ENCODE peak calls at places on chromosomes 11 and 22, in eight cellular contexts. One of them, this sample, is unnamed.

GRCh38 chr22:36419177-36419911 is 31.6 kb upstream of the MYH9 start:
- DNase-seq in hippocampal formation: peak
- DNase-seq in pulmonary artery endothelial cell: no peak
- DNase-seq in mucosa of descending colon: peak
- DNase-seq in activated T-cell treated with anti-CD3 and anti-CD28 coated beads, Interleukin-2, amount 50 U/mL, for 1 hour: no peak
- DNase-seq in frontal cortex: no peak
- DNase-seq in uterus: peak
- DNase-seq in RWPE2: no peak
- DNase-seq in this sample: no peak

GRCh38 chr11:125356736-125357292 is 139.3 kb downstream of the FEZ1 start:
- DNase-seq in hippocampal formation: no peak
- DNase-seq in pulmonary artery endothelial cell: no peak
- DNase-seq in mucosa of descending colon: no peak
- DNase-seq in activated T-cell treated with anti-CD3 and anti-CD28 coated beads, Interleukin-2, amount 50 U/mL, for 1 hour: no peak
- DNase-seq in frontal cortex: no peak
- DNase-seq in uterus: no peak
- DNase-seq in RWPE2: no peak
- DNase-seq in this sample: no peak

GRCh38 chr11:79092791-79093313 is 348.0 kb downstream of the TENM4 start:
- DNase-seq in hippocampal formation: no peak
- DNase-seq in pulmonary artery endothelial cell: peak
- DNase-seq in mucosa of descending colon: no peak
- DNase-seq in activated T-cell treated with anti-CD3 and anti-CD28 coated beads, Interleukin-2, amount 50 U/mL, for 1 hour: no peak
- DNase-seq in frontal cortex: no peak
- DNase-seq in uterus: peak
- DNase-seq in RWPE2: peak
- DNase-seq in this sample: no peak

GRCh38 chr22:23278883-23279675 is 98.8 kb downstream of the BCR start:
- DNase-seq in hippocampal formation: no peak
- DNase-seq in pulmonary artery endothelial cell: no peak
- DNase-seq in mucosa of descending colon: peak
- DNase-seq in activated T-cell treated with anti-CD3 and anti-CD28 coated beads, Interleukin-2, amount 50 U/mL, for 1 hour: peak
- DNase-seq in frontal cortex: peak
- DNase-seq in uterus: peak
- DNase-seq in RWPE2: peak
- DNase-seq in this sample: peak

GRCh38 chr11:2388431-2389024 is 11.4 kb downstream of the CD81 start:
- DNase-seq in hippocampal formation: no peak
- DNase-seq in pulmonary artery endothelial cell: no peak
- DNase-seq in mucosa of descending colon: no peak
- DNase-seq in activated T-cell treated with anti-CD3 and anti-CD28 coated beads, Interleukin-2, amount 50 U/mL, for 1 hour: no peak
- DNase-seq in frontal cortex: no peak
- DNase-seq in uterus: no peak
- DNase-seq in RWPE2: no peak
- DNase-seq in this sample: no peak

GRCh38 chr22:44738347-44738715 is 14.0 kb upstream of the ARHGAP8 start:
- DNase-seq in hippocampal formation: no peak
- DNase-seq in pulmonary artery endothelial cell: no peak
- DNase-seq in mucosa of descending colon: peak
- DNase-seq in activated T-cell treated with anti-CD3 and anti-CD28 coated beads, Interleukin-2, amount 50 U/mL, for 1 hour: no peak
- DNase-seq in frontal cortex: no peak
- DNase-seq in uterus: no peak
- DNase-seq in RWPE2: no peak
- DNase-seq in this sample: no peak

GRCh38 chr11:120339394-120339890 is 3.2 kb downstream of the ARHGEF12 start:
- DNase-seq in hippocampal formation: peak
- DNase-seq in pulmonary artery endothelial cell: no peak
- DNase-seq in mucosa of descending colon: no peak
- DNase-seq in activated T-cell treated with anti-CD3 and anti-CD28 coated beads, Interleukin-2, amount 50 U/mL, for 1 hour: no peak
- DNase-seq in frontal cortex: no peak
- DNase-seq in uterus: no peak
- DNase-seq in RWPE2: no peak
- DNase-seq in this sample: no peak

GRCh38 chr11:19511413-19512183 is 201.0 kb upstream of the NAV2 start:
- DNase-seq in hippocampal formation: peak
- DNase-seq in pulmonary artery endothelial cell: peak
- DNase-seq in mucosa of descending colon: no peak
- DNase-seq in activated T-cell treated with anti-CD3 and anti-CD28 coated beads, Interleukin-2, amount 50 U/mL, for 1 hour: no peak
- DNase-seq in frontal cortex: peak
- DNase-seq in uterus: peak
- DNase-seq in RWPE2: no peak
- DNase-seq in this sample: no peak

GRCh38 chr11:69085490-69086095 is 36.9 kb downstream of the TPCN2 start:
- DNase-seq in hippocampal formation: no peak
- DNase-seq in pulmonary artery endothelial cell: no peak
- DNase-seq in mucosa of descending colon: no peak
- DNase-seq in activated T-cell treated with anti-CD3 and anti-CD28 coated beads, Interleukin-2, amount 50 U/mL, for 1 hour: no peak
- DNase-seq in frontal cortex: no peak
- DNase-seq in uterus: no peak
- DNase-seq in RWPE2: no peak
- DNase-seq in this sample: no peak

GRCh38 chr11:130706572-130706971 is 209.7 kb downstream of the SNX19 start:
- DNase-seq in hippocampal formation: no peak
- DNase-seq in pulmonary artery endothelial cell: no peak
- DNase-seq in mucosa of descending colon: no peak
- DNase-seq in activated T-cell treated with anti-CD3 and anti-CD28 coated beads, Interleukin-2, amount 50 U/mL, for 1 hour: no peak
- DNase-seq in frontal cortex: no peak
- DNase-seq in uterus: no peak
- DNase-seq in RWPE2: no peak
- DNase-seq in this sample: no peak

GRCh38 chr11:100328626-100329340 is 358.3 kb upstream of the ARHGAP42 start:
- DNase-seq in hippocampal formation: no peak
- DNase-seq in pulmonary artery endothelial cell: no peak
- DNase-seq in mucosa of descending colon: no peak
- DNase-seq in activated T-cell treated with anti-CD3 and anti-CD28 coated beads, Interleukin-2, amount 50 U/mL, for 1 hour: no peak
- DNase-seq in frontal cortex: no peak
- DNase-seq in uterus: no peak
- DNase-seq in RWPE2: peak
- DNase-seq in this sample: no peak

GRCh38 chr11:14908214-14908880 is 16.3 kb upstream of the CYP2R1 start:
- DNase-seq in hippocampal formation: peak
- DNase-seq in pulmonary artery endothelial cell: no peak
- DNase-seq in mucosa of descending colon: no peak
- DNase-seq in activated T-cell treated with anti-CD3 and anti-CD28 coated beads, Interleukin-2, amount 50 U/mL, for 1 hour: no peak
- DNase-seq in frontal cortex: peak
- DNase-seq in uterus: no peak
- DNase-seq in RWPE2: no peak
- DNase-seq in this sample: peak

GRCh38 chr11:28257761-28258160 is 149.6 kb downstream of the METTL15 start:
- DNase-seq in hippocampal formation: no peak
- DNase-seq in pulmonary artery endothelial cell: no peak
- DNase-seq in mucosa of descending colon: no peak
- DNase-seq in activated T-cell treated with anti-CD3 and anti-CD28 coated beads, Interleukin-2, amount 50 U/mL, for 1 hour: no peak
- DNase-seq in frontal cortex: no peak
- DNase-seq in uterus: no peak
- DNase-seq in RWPE2: no peak
- DNase-seq in this sample: no peak

GRCh38 chr22:37904572-37905533 is 1.2 kb upstream of the MICALL1 start:
- DNase-seq in hippocampal formation: no peak
- DNase-seq in pulmonary artery endothelial cell: peak
- DNase-seq in mucosa of descending colon: peak
- DNase-seq in activated T-cell treated with anti-CD3 and anti-CD28 coated beads, Interleukin-2, amount 50 U/mL, for 1 hour: no peak
- DNase-seq in frontal cortex: peak
- DNase-seq in uterus: peak
- DNase-seq in RWPE2: peak
- DNase-seq in this sample: no peak

GRCh38 chr22:37996079-37996478 is 11.7 kb upstream of the SOX10 start:
- DNase-seq in hippocampal formation: no peak
- DNase-seq in pulmonary artery endothelial cell: no peak
- DNase-seq in mucosa of descending colon: no peak
- DNase-seq in activated T-cell treated with anti-CD3 and anti-CD28 coated beads, Interleukin-2, amount 50 U/mL, for 1 hour: no peak
- DNase-seq in frontal cortex: no peak
- DNase-seq in uterus: no peak
- DNase-seq in RWPE2: no peak
- DNase-seq in this sample: no peak

GRCh38 chr11:111452817-111453607 is 59.2 kb downstream of the BTG4 start:
- DNase-seq in hippocampal formation: no peak
- DNase-seq in pulmonary artery endothelial cell: no peak
- DNase-seq in mucosa of descending colon: no peak
- DNase-seq in activated T-cell treated with anti-CD3 and anti-CD28 coated beads, Interleukin-2, amount 50 U/mL, for 1 hour: no peak
- DNase-seq in frontal cortex: no peak
- DNase-seq in uterus: no peak
- DNase-seq in RWPE2: no peak
- DNase-seq in this sample: no peak

GRCh38 chr22:21707677-21708076 is 27.9 kb downstream of the YPEL1 start:
- DNase-seq in hippocampal formation: no peak
- DNase-seq in pulmonary artery endothelial cell: no peak
- DNase-seq in mucosa of descending colon: no peak
- DNase-seq in activated T-cell treated with anti-CD3 and anti-CD28 coated beads, Interleukin-2, amount 50 U/mL, for 1 hour: no peak
- DNase-seq in frontal cortex: no peak
- DNase-seq in uterus: no peak
- DNase-seq in RWPE2: no peak
- DNase-seq in this sample: no peak

GRCh38 chr11:69055598-69056516 is 7.1 kb downstream of the TPCN2 start:
- DNase-seq in hippocampal formation: peak
- DNase-seq in pulmonary artery endothelial cell: no peak
- DNase-seq in mucosa of descending colon: peak
- DNase-seq in activated T-cell treated with anti-CD3 and anti-CD28 coated beads, Interleukin-2, amount 50 U/mL, for 1 hour: no peak
- DNase-seq in frontal cortex: peak
- DNase-seq in uterus: no peak
- DNase-seq in RWPE2: peak
- DNase-seq in this sample: no peak

GRCh38 chr11:67022341-67022933 is 497 bp upstream of the SYT12 start:
- DNase-seq in hippocampal formation: no peak
- DNase-seq in pulmonary artery endothelial cell: no peak
- DNase-seq in mucosa of descending colon: peak
- DNase-seq in activated T-cell treated with anti-CD3 and anti-CD28 coated beads, Interleukin-2, amount 50 U/mL, for 1 hour: no peak
- DNase-seq in frontal cortex: peak
- DNase-seq in uterus: no peak
- DNase-seq in RWPE2: peak
- DNase-seq in this sample: no peak

GRCh38 chr11:47067401-47067800 is 109.3 kb downstream of the ARFGAP2 start:
- DNase-seq in hippocampal formation: no peak
- DNase-seq in pulmonary artery endothelial cell: no peak
- DNase-seq in mucosa of descending colon: no peak
- DNase-seq in activated T-cell treated with anti-CD3 and anti-CD28 coated beads, Interleukin-2, amount 50 U/mL, for 1 hour: no peak
- DNase-seq in frontal cortex: no peak
- DNase-seq in uterus: no peak
- DNase-seq in RWPE2: no peak
- DNase-seq in this sample: no peak

GRCh38 chr11:77410076-77410827 is 63.6 kb downstream of the PAK1 start:
- DNase-seq in hippocampal formation: no peak
- DNase-seq in pulmonary artery endothelial cell: no peak
- DNase-seq in mucosa of descending colon: no peak
- DNase-seq in activated T-cell treated with anti-CD3 and anti-CD28 coated beads, Interleukin-2, amount 50 U/mL, for 1 hour: no peak
- DNase-seq in frontal cortex: no peak
- DNase-seq in uterus: no peak
- DNase-seq in RWPE2: no peak
- DNase-seq in this sample: no peak

GRCh38 chr22:22816766-22817410 is 70.7 kb upstream of the IGLL5 start:
- DNase-seq in hippocampal formation: no peak
- DNase-seq in pulmonary artery endothelial cell: no peak
- DNase-seq in mucosa of descending colon: no peak
- DNase-seq in activated T-cell treated with anti-CD3 and anti-CD28 coated beads, Interleukin-2, amount 50 U/mL, for 1 hour: no peak
- DNase-seq in frontal cortex: no peak
- DNase-seq in uterus: no peak
- DNase-seq in RWPE2: no peak
- DNase-seq in this sample: no peak

GRCh38 chr22:50506611-50507420 is 686 bp downstream of the LMF2 start:
- DNase-seq in hippocampal formation: no peak
- DNase-seq in pulmonary artery endothelial cell: no peak
- DNase-seq in mucosa of descending colon: peak
- DNase-seq in activated T-cell treated with anti-CD3 and anti-CD28 coated beads, Interleukin-2, amount 50 U/mL, for 1 hour: no peak
- DNase-seq in frontal cortex: no peak
- DNase-seq in uterus: no peak
- DNase-seq in RWPE2: no peak
- DNase-seq in this sample: no peak

GRCh38 chr11:432501-433100 is 9.2 kb downstream of the ANO9 start:
- DNase-seq in hippocampal formation: no peak
- DNase-seq in pulmonary artery endothelial cell: no peak
- DNase-seq in mucosa of descending colon: no peak
- DNase-seq in activated T-cell treated with anti-CD3 and anti-CD28 coated beads, Interleukin-2, amount 50 U/mL, for 1 hour: no peak
- DNase-seq in frontal cortex: no peak
- DNase-seq in uterus: no peak
- DNase-seq in RWPE2: no peak
- DNase-seq in this sample: no peak

GRCh38 chr22:30933457-30933856 is 35.1 kb downstream of the MORC2 start:
- DNase-seq in hippocampal formation: no peak
- DNase-seq in pulmonary artery endothelial cell: no peak
- DNase-seq in mucosa of descending colon: no peak
- DNase-seq in activated T-cell treated with anti-CD3 and anti-CD28 coated beads, Interleukin-2, amount 50 U/mL, for 1 hour: no peak
- DNase-seq in frontal cortex: no peak
- DNase-seq in uterus: no peak
- DNase-seq in RWPE2: no peak
- DNase-seq in this sample: no peak

GRCh38 chr22:45740236-45740635 is 68.6 kb downstream of the ATXN10 start:
- DNase-seq in hippocampal formation: no peak
- DNase-seq in pulmonary artery endothelial cell: no peak
- DNase-seq in mucosa of descending colon: no peak
- DNase-seq in activated T-cell treated with anti-CD3 and anti-CD28 coated beads, Interleukin-2, amount 50 U/mL, for 1 hour: no peak
- DNase-seq in frontal cortex: no peak
- DNase-seq in uterus: no peak
- DNase-seq in RWPE2: no peak
- DNase-seq in this sample: no peak

GRCh38 chr11:94455861-94456260 is 37.8 kb downstream of the MRE11 start:
- DNase-seq in hippocampal formation: no peak
- DNase-seq in pulmonary artery endothelial cell: no peak
- DNase-seq in mucosa of descending colon: no peak
- DNase-seq in activated T-cell treated with anti-CD3 and anti-CD28 coated beads, Interleukin-2, amount 50 U/mL, for 1 hour: no peak
- DNase-seq in frontal cortex: no peak
- DNase-seq in uterus: no peak
- DNase-seq in RWPE2: no peak
- DNase-seq in this sample: no peak

GRCh38 chr22:38033522-38034277 is 23.5 kb upstream of the PICK1 start:
- DNase-seq in hippocampal formation: peak
- DNase-seq in pulmonary artery endothelial cell: no peak
- DNase-seq in mucosa of descending colon: no peak
- DNase-seq in activated T-cell treated with anti-CD3 and anti-CD28 coated beads, Interleukin-2, amount 50 U/mL, for 1 hour: no peak
- DNase-seq in frontal cortex: peak
- DNase-seq in uterus: no peak
- DNase-seq in RWPE2: peak
- DNase-seq in this sample: no peak

GRCh38 chr11:32317646-32318045 is 117.7 kb downstream of the WT1 start:
- DNase-seq in hippocampal formation: no peak
- DNase-seq in pulmonary artery endothelial cell: no peak
- DNase-seq in mucosa of descending colon: no peak
- DNase-seq in activated T-cell treated with anti-CD3 and anti-CD28 coated beads, Interleukin-2, amount 50 U/mL, for 1 hour: no peak
- DNase-seq in frontal cortex: no peak
- DNase-seq in uterus: no peak
- DNase-seq in RWPE2: no peak
- DNase-seq in this sample: no peak

GRCh38 chr11:67680701-67681472 is 6.5 kb upstream of the ALDH3B2 start:
- DNase-seq in hippocampal formation: no peak
- DNase-seq in pulmonary artery endothelial cell: no peak
- DNase-seq in mucosa of descending colon: no peak
- DNase-seq in activated T-cell treated with anti-CD3 and anti-CD28 coated beads, Interleukin-2, amount 50 U/mL, for 1 hour: no peak
- DNase-seq in frontal cortex: no peak
- DNase-seq in uterus: no peak
- DNase-seq in RWPE2: no peak
- DNase-seq in this sample: no peak

GRCh38 chr22:46397514-46397913 is 62.0 kb downstream of the TRMU start:
- DNase-seq in hippocampal formation: no peak
- DNase-seq in pulmonary artery endothelial cell: no peak
- DNase-seq in mucosa of descending colon: no peak
- DNase-seq in activated T-cell treated with anti-CD3 and anti-CD28 coated beads, Interleukin-2, amount 50 U/mL, for 1 hour: no peak
- DNase-seq in frontal cortex: no peak
- DNase-seq in uterus: no peak
- DNase-seq in RWPE2: no peak
- DNase-seq in this sample: no peak

GRCh38 chr11:18203723-18204122 is 31.1 kb downstream of the MRGPRX4 start:
- DNase-seq in hippocampal formation: no peak
- DNase-seq in pulmonary artery endothelial cell: no peak
- DNase-seq in mucosa of descending colon: no peak
- DNase-seq in activated T-cell treated with anti-CD3 and anti-CD28 coated beads, Interleukin-2, amount 50 U/mL, for 1 hour: no peak
- DNase-seq in frontal cortex: no peak
- DNase-seq in uterus: no peak
- DNase-seq in RWPE2: no peak
- DNase-seq in this sample: no peak

GRCh38 chr11:92546089-92546488 is 321.5 kb downstream of the FAT3 start:
- DNase-seq in hippocampal formation: no peak
- DNase-seq in pulmonary artery endothelial cell: no peak
- DNase-seq in mucosa of descending colon: no peak
- DNase-seq in activated T-cell treated with anti-CD3 and anti-CD28 coated beads, Interleukin-2, amount 50 U/mL, for 1 hour: no peak
- DNase-seq in frontal cortex: no peak
- DNase-seq in uterus: no peak
- DNase-seq in RWPE2: no peak
- DNase-seq in this sample: no peak

GRCh38 chr11:117484159-117484558 is 156.5 kb downstream of the CEP164 start:
- DNase-seq in hippocampal formation: no peak
- DNase-seq in pulmonary artery endothelial cell: no peak
- DNase-seq in mucosa of descending colon: no peak
- DNase-seq in activated T-cell treated with anti-CD3 and anti-CD28 coated beads, Interleukin-2, amount 50 U/mL, for 1 hour: no peak
- DNase-seq in frontal cortex: no peak
- DNase-seq in uterus: no peak
- DNase-seq in RWPE2: no peak
- DNase-seq in this sample: no peak